ENCODE peak calls at places on chromosomes 13 and 19, in five cellular contexts. E is NCI-H1105; K is nephron progenitor cell; Q is stimulated activated CD8-positive, alpha-beta memory T cell treated with anti-CD3 and anti-CD28 coated beads, Interleukin-12 subunit alpha, Interleukin-12 subunit beta, amount 100 ng/mL, for 4 hours; X is GM23338. I is an unnamed sample.

GRCh38 chr19:7926021-7926726 is at the start of gene CTXN1:
- DNase-seq in E (peak), K (peak), Q (peak), X (peak), I (peak)

GRCh38 chr19:47573076-47574026 is at the start of gene ZNF541:
- DNase-seq in E (no peak), Q (peak), X (peak), K (no peak), I (peak)

GRCh38 chr19:55670280-55671053 is 4.6 kb upstream of the EPN1 start:
- DNase-seq in X (no peak), Q (no peak), E (no peak), K (no peak), I (peak)

GRCh38 chr19:33279430-33280350 is 22.6 kb downstream of the CEBPA start:
- DNase-seq in X (no peak), K (no peak), E (no peak), Q (no peak), I (no peak)

GRCh38 chr19:3696660-3696995 is 3.6 kb downstream of the PIP5K1C start:
- DNase-seq in X (no peak), E (no peak), K (no peak), Q (no peak), I (no peak)

GRCh38 chr19:40609561-40610395 is 8.6 kb downstream of the LTBP4 start:
- DNase-seq in Q (peak), E (peak), K (peak), X (peak), I (peak)

GRCh38 chr13:91346848-91347211 is 657 bp upstream of the MIR17HG start:
- DNase-seq in E (no peak), X (peak), K (peak), Q (peak), I (peak)

GRCh38 chr13:62207388-62207787 is 791.7 kb upstream of the PCDH20 start:
- DNase-seq in X (no peak), E (no peak), K (no peak), Q (no peak), I (no peak)

GRCh38 chr19:13977803-13978202 is 25.5 kb downstream of the DCAF15 start:
- DNase-seq in E (no peak), Q (no peak), K (no peak), X (no peak), I (no peak)

GRCh38 chr19:33390120-33390907 is 16.8 kb downstream of the CEBPG start:
- DNase-seq in Q (no peak), K (no peak), X (no peak), E (peak), I (no peak)

GRCh38 chr13:73822671-73823592 is 311.3 kb downstream of the KLF12 start:
- DNase-seq in Q (no peak), E (no peak), X (no peak), K (no peak), I (no peak)

GRCh38 chr13:43608400-43609137 is 178.2 kb downstream of the ENOX1 start:
- DNase-seq in X (no peak), E (no peak), Q (no peak), K (no peak), I (no peak)

GRCh38 chr19:1752757-1753728 is at the start of gene ONECUT3:
- DNase-seq in K (peak), E (no peak), X (no peak), Q (no peak), I (peak)

GRCh38 chr13:114319441-114319871 is 5.2 kb downstream of the CHAMP1 start:
- DNase-seq in Q (no peak), X (no peak), E (no peak), K (no peak), I (no peak)

GRCh38 chr13:19713186-19713965 is 69.4 kb downstream of the PSPC1 start:
- DNase-seq in Q (no peak), E (no peak), K (no peak), X (no peak), I (no peak)

GRCh38 chr13:48126944-48127814 is 32.3 kb upstream of the MED4 start:
- DNase-seq in K (peak), Q (no peak), X (peak), E (no peak), I (peak)

GRCh38 chr13:30373727-30374126 is 48.6 kb upstream of the UBE2L5 start:
- DNase-seq in X (no peak), K (no peak), E (no peak), Q (peak), I (no peak)

GRCh38 chr19:7916137-7916907 is 1.7 kb downstream of the TGFBR3L start:
- DNase-seq in K (peak), E (peak), X (peak), Q (no peak), I (peak)

GRCh38 chr19:43755256-43755801 is 567 bp upstream of the SMG9 start:
- DNase-seq in X (peak), E (peak), Q (peak), K (peak), I (peak)